ENCODE peak calls at places on chromosomes 4 and X, in four cellular contexts. One of them, this sample, is unnamed. For H3K4me1, the result is how much of the 10 kb centered on the place peaks cover.

GRCh38 chr4:6324999-6325790 is 55.5 kb downstream of the WFS1 start:
- DNase-seq in mucosa of descending colon: no peak
- DNase-seq in upper lobe of right lung: peak
- DNase-seq in heart right ventricle: peak
- DNase-seq in this sample: peak

GRCh38 chr4:122739174-122739573 is 6.7 kb downstream of the BBS12 start:
- DNase-seq in mucosa of descending colon: no peak
- DNase-seq in upper lobe of right lung: no peak
- DNase-seq in heart right ventricle: no peak
- DNase-seq in this sample: no peak

GRCh38 chr4:36414248-36414647 is 132.8 kb downstream of the DTHD1 start:
- DNase-seq in mucosa of descending colon: no peak
- DNase-seq in upper lobe of right lung: no peak
- DNase-seq in heart right ventricle: no peak
- DNase-seq in this sample: no peak

GRCh38 chr4:107153228-107153627 is 117.1 kb upstream of the DKK2 start:
- DNase-seq in mucosa of descending colon: no peak
- DNase-seq in upper lobe of right lung: no peak
- DNase-seq in heart right ventricle: peak
- DNase-seq in this sample: no peak

GRCh38 chr4:55910140-55910539 is 38.6 kb upstream of the CEP135 start:
- DNase-seq in mucosa of descending colon: no peak
- DNase-seq in upper lobe of right lung: no peak
- DNase-seq in heart right ventricle: no peak
- DNase-seq in this sample: no peak

GRCh38 chrX:100649550-100650356 is 5.8 kb downstream of the SRPX2 start:
- DNase-seq in mucosa of descending colon: peak
- DNase-seq in upper lobe of right lung: peak
- DNase-seq in heart right ventricle: peak
- DNase-seq in this sample: peak

GRCh38 chr4:138673053-138673452 is 342.5 kb upstream of the NOCT start:
- DNase-seq in mucosa of descending colon: no peak
- DNase-seq in upper lobe of right lung: no peak
- DNase-seq in heart right ventricle: no peak
- DNase-seq in this sample: no peak

GRCh38 chr4:21830272-21830671 is 118.3 kb downstream of the KCNIP4 start:
- DNase-seq in mucosa of descending colon: no peak
- DNase-seq in upper lobe of right lung: no peak
- DNase-seq in heart right ventricle: no peak
- DNase-seq in this sample: no peak

GRCh38 chr4:19213388-19213787 is 1038.3 kb upstream of the SLIT2 start:
- DNase-seq in mucosa of descending colon: no peak
- DNase-seq in upper lobe of right lung: no peak
- DNase-seq in heart right ventricle: no peak
- DNase-seq in this sample: no peak

GRCh38 chrX:51496501-51497291 is at the start of gene NUDT11:
- DNase-seq in mucosa of descending colon: peak
- DNase-seq in upper lobe of right lung: peak
- DNase-seq in heart right ventricle: peak
- DNase-seq in this sample: peak

GRCh38 chr4:109662786-109663185 is 40.5 kb downstream of the CASP6 start:
- DNase-seq in mucosa of descending colon: no peak
- DNase-seq in upper lobe of right lung: no peak
- DNase-seq in heart right ventricle: no peak
- DNase-seq in this sample: no peak

GRCh38 chrX:19721726-19722370 is 165.6 kb downstream of the SH3KBP1 start:
- DNase-seq in mucosa of descending colon: no peak
- DNase-seq in upper lobe of right lung: peak
- DNase-seq in heart right ventricle: no peak
- DNase-seq in this sample: peak

GRCh38 chrX:153818571-153819397 is 11.6 kb downstream of the PDZD4 start:
- DNase-seq in mucosa of descending colon: no peak
- DNase-seq in upper lobe of right lung: no peak
- DNase-seq in heart right ventricle: no peak
- DNase-seq in this sample: peak

GRCh38 chrX:135688137-135688536 is 25.3 kb upstream of the CT45A1 start:
- DNase-seq in mucosa of descending colon: no peak
- DNase-seq in upper lobe of right lung: no peak
- DNase-seq in heart right ventricle: no peak
- DNase-seq in this sample: no peak

GRCh38 chr4:110352670-110353442 is 123.1 kb upstream of the ENPEP start:
- DNase-seq in mucosa of descending colon: no peak
- DNase-seq in upper lobe of right lung: no peak
- DNase-seq in heart right ventricle: no peak
- DNase-seq in this sample: no peak

GRCh38 chr4:68373513-68373912 is 23.6 kb upstream of the YTHDC1 start:
- DNase-seq in mucosa of descending colon: peak
- DNase-seq in upper lobe of right lung: peak
- DNase-seq in heart right ventricle: peak
- DNase-seq in this sample: peak

GRCh38 chr4:10006236-10006603 is 15.1 kb downstream of the SLC2A9 start:
- DNase-seq in mucosa of descending colon: no peak
- DNase-seq in upper lobe of right lung: no peak
- DNase-seq in heart right ventricle: peak
- DNase-seq in this sample: no peak

GRCh38 chr4:924107-925096 is 7.7 kb downstream of the GAK start:
- DNase-seq in mucosa of descending colon: peak
- DNase-seq in upper lobe of right lung: peak
- DNase-seq in heart right ventricle: no peak
- DNase-seq in this sample: no peak

GRCh38 chrX:74178536-74178935 is 125.4 kb upstream of the ZCCHC13 start:
- DNase-seq in mucosa of descending colon: no peak
- DNase-seq in upper lobe of right lung: no peak
- DNase-seq in heart right ventricle: no peak
- DNase-seq in this sample: no peak

GRCh38 chr4:53592686-53593641 is 1.7 kb upstream of the LNX1 start:
- DNase-seq in mucosa of descending colon: peak
- DNase-seq in upper lobe of right lung: peak
- DNase-seq in heart right ventricle: peak
- DNase-seq in this sample: peak

GRCh38 chr4:74481891-74482609 is 37.1 kb downstream of the AREG start:
- DNase-seq in mucosa of descending colon: no peak
- DNase-seq in upper lobe of right lung: no peak
- DNase-seq in heart right ventricle: no peak
- DNase-seq in this sample: no peak

GRCh38 chr4:108885211-108885610 is 122.4 kb upstream of the ETNPPL start:
- DNase-seq in mucosa of descending colon: no peak
- DNase-seq in upper lobe of right lung: no peak
- DNase-seq in heart right ventricle: no peak
- DNase-seq in this sample: no peak

GRCh38 chr4:174873931-174874330 is 44.2 kb upstream of the ADAM29 start:
- DNase-seq in mucosa of descending colon: no peak
- DNase-seq in upper lobe of right lung: no peak
- DNase-seq in heart right ventricle: no peak
- DNase-seq in this sample: no peak

GRCh38 chr4:56410247-56410646 is 23.0 kb upstream of the AASDH start:
- DNase-seq in mucosa of descending colon: no peak
- DNase-seq in upper lobe of right lung: no peak
- DNase-seq in heart right ventricle: peak
- DNase-seq in this sample: no peak

GRCh38 chr4:158163941-158164665 is 8.7 kb downstream of the GASK1B start:
- DNase-seq in mucosa of descending colon: no peak
- DNase-seq in upper lobe of right lung: no peak
- DNase-seq in heart right ventricle: no peak
- DNase-seq in this sample: no peak

GRCh38 chr4:77586953-77587383 is 18.7 kb upstream of the CXCL13 start:
- DNase-seq in mucosa of descending colon: no peak
- DNase-seq in upper lobe of right lung: no peak
- DNase-seq in heart right ventricle: no peak
- DNase-seq in this sample: no peak

GRCh38 chr4:3582091-3582475 is 49.9 kb upstream of the LRPAP1 start:
- DNase-seq in mucosa of descending colon: no peak
- DNase-seq in upper lobe of right lung: no peak
- DNase-seq in heart right ventricle: no peak
- DNase-seq in this sample: no peak

GRCh38 chrX:16278927-16279326 is 111.6 kb downstream of the MAGEB17 start:
- DNase-seq in mucosa of descending colon: no peak
- DNase-seq in upper lobe of right lung: no peak
- DNase-seq in heart right ventricle: no peak
- DNase-seq in this sample: no peak

GRCh38 chrX:72714471-72714916 is 388 bp upstream of the PHKA1 start:
- DNase-seq in mucosa of descending colon: peak
- DNase-seq in upper lobe of right lung: peak
- DNase-seq in heart right ventricle: peak
- DNase-seq in this sample: peak

GRCh38 chrX:57929373-57929772 is 19.1 kb upstream of the ZXDA start:
- DNase-seq in mucosa of descending colon: no peak
- DNase-seq in upper lobe of right lung: no peak
- DNase-seq in heart right ventricle: no peak
- DNase-seq in this sample: no peak

GRCh38 chr4:41257901-41258300 is 1.2 kb downstream of the UCHL1 start:
- DNase-seq in mucosa of descending colon: no peak
- DNase-seq in upper lobe of right lung: no peak
- DNase-seq in heart right ventricle: no peak
- DNase-seq in this sample: no peak

GRCh38 chrX:1589356-1590130 is 1.9 kb upstream of the AKAP17A start:
- DNase-seq in mucosa of descending colon: no peak
- DNase-seq in upper lobe of right lung: peak
- DNase-seq in heart right ventricle: no peak
- DNase-seq in this sample: no peak

GRCh38 chr4:115159141-115159540 is 45.7 kb upstream of the NDST4 start:
- DNase-seq in mucosa of descending colon: no peak
- DNase-seq in upper lobe of right lung: no peak
- DNase-seq in heart right ventricle: no peak
- DNase-seq in this sample: no peak

DNA sequence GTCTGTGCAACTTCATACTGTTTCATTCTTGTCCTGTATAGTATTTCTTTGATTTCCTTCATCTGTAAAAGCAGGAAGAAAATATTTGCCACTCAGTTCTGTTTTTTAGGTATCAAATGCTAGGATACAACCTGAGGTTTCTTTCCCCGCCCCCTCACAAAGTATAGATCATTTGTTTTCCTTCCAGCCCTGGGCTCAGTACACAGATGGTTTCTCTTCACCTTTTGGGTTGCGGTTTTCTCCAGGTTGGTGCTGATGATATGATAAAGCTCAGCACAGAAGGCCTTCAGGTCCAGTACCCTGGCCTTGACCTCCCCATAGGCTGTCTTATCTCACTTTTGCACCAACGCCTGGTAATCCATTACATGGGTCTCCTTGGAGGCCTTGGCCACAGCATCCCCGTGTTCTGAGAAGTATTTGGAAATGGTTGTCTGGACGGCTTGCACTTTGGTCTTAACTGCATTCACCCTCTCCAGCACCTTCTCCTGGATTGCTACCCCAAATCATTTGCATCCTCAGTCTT is 35.2 kb downstream of the PTTG2 start:
- DNase-seq in mucosa of descending colon: no peak
- DNase-seq in upper lobe of right lung: no peak
- DNase-seq in heart right ventricle: no peak
- DNase-seq in this sample: no peak
- H3K4me1 ChIP-seq in mucosa of descending colon: under half
- H3K4me1 ChIP-seq in upper lobe of right lung: under half
- H3K4me1 ChIP-seq in heart right ventricle: under half
- H3K4me1 ChIP-seq in this sample: half or more

GRCh38 chrX:37711991-37712390 is 26.4 kb downstream of the XK start:
- DNase-seq in mucosa of descending colon: no peak
- DNase-seq in upper lobe of right lung: no peak
- DNase-seq in heart right ventricle: no peak
- DNase-seq in this sample: no peak

GRCh38 chrX:37716502-37717068 is 31.0 kb downstream of the XK start:
- DNase-seq in mucosa of descending colon: no peak
- DNase-seq in upper lobe of right lung: no peak
- DNase-seq in heart right ventricle: no peak
- DNase-seq in this sample: no peak

GRCh38 chrX:37717708-37718107 is 32.1 kb downstream of the XK start:
- DNase-seq in mucosa of descending colon: no peak
- DNase-seq in upper lobe of right lung: no peak
- DNase-seq in heart right ventricle: no peak
- DNase-seq in this sample: no peak

GRCh38 chrX:37712458-37712857 is 26.9 kb downstream of the XK start:
- DNase-seq in mucosa of descending colon: no peak
- DNase-seq in upper lobe of right lung: no peak
- DNase-seq in heart right ventricle: no peak
- DNase-seq in this sample: no peak

GRCh38 chrX:37714479-37714878 is 28.9 kb downstream of the XK start:
- DNase-seq in mucosa of descending colon: no peak
- DNase-seq in upper lobe of right lung: no peak
- DNase-seq in heart right ventricle: no peak
- DNase-seq in this sample: no peak
- TF ChIP-seq CTCF in mucosa of descending colon: no peak
- TF ChIP-seq CTCF in upper lobe of right lung: no peak
- TF ChIP-seq CTCF in heart right ventricle: no peak
- TF ChIP-seq CTCF in this sample: no peak

GRCh38 chr4:113760094-113760851 is 1.3 kb downstream of the CAMK2D start:
- DNase-seq in mucosa of descending colon: peak
- DNase-seq in upper lobe of right lung: peak
- DNase-seq in heart right ventricle: no peak
- DNase-seq in this sample: peak

GRCh38 chr4:113760852-113761681 is 471 bp downstream of the CAMK2D start:
- DNase-seq in mucosa of descending colon: peak
- DNase-seq in upper lobe of right lung: peak
- DNase-seq in heart right ventricle: peak
- DNase-seq in this sample: peak

GRCh38 chr4:113758361-113758760 is 3.2 kb downstream of the CAMK2D start:
- DNase-seq in mucosa of descending colon: no peak
- DNase-seq in upper lobe of right lung: no peak
- DNase-seq in heart right ventricle: no peak
- DNase-seq in this sample: no peak

GRCh38 chr4:113761682-113762060 is at the start of gene CAMK2D:
- DNase-seq in mucosa of descending colon: peak
- DNase-seq in upper lobe of right lung: peak
- DNase-seq in heart right ventricle: peak
- DNase-seq in this sample: peak

DNA sequence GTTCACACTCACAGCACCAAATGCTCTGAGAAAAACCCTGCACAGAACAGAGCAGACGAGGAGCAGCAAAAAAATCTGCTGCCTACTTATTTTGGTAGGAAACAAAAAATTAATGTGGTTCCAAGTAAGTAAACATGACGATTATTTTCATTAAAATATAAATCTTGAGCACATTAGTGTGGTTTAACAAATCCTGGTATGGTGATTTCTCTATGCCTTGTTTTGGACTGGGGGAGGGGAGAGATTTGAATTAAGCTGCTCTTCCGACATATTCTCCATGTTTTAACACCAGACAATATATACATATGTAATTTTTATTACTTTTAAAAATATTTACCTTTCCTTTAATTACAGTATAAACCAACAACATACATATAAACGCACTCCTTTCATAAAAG is 1.8 kb downstream of the CAMK2D start:
- DNase-seq in mucosa of descending colon: no peak
- DNase-seq in upper lobe of right lung: no peak
- DNase-seq in heart right ventricle: no peak
- DNase-seq in this sample: no peak
- H3K4me1 ChIP-seq in mucosa of descending colon: under half
- H3K4me1 ChIP-seq in upper lobe of right lung: under half
- H3K4me1 ChIP-seq in heart right ventricle: under half
- H3K4me1 ChIP-seq in this sample: half or more

DNA sequence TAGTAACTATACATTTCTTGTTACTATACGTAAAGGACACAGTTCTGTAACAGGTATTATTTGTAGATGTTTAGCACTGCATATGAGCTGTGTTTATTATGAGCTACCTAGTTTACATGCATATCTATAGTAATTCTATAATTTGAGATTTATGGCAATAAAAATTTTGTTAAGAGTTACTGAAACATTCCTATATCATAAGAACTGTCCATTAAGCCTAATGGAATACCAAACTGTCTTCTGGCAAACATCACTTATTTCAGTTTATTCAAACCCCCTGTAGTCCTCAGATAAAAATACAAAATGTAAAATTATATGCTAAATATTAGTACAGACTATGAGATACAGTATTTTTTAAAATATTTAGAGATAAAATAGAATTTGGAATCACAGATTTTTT is 205.2 kb downstream of the ADGRL3 start:
- DNase-seq in mucosa of descending colon: no peak
- DNase-seq in upper lobe of right lung: no peak
- DNase-seq in heart right ventricle: no peak
- DNase-seq in this sample: no peak
- TF ChIP-seq CTCF in mucosa of descending colon: no peak
- TF ChIP-seq CTCF in upper lobe of right lung: no peak
- TF ChIP-seq CTCF in heart right ventricle: no peak
- TF ChIP-seq CTCF in this sample: no peak